ENCODE peak calls at places on chromosome 4, in four cellular contexts. P, O, S and W are unnamed samples. For H3K4me1, the result is how much of the 10 kb centered on the place peaks cover.

GRCh38 chr4:65665951-65666523 is 4.3 kb downstream of the EPHA5 start:
- DNase-seq in P (no peak), O (no peak), S (no peak), W (no peak)

GRCh38 chr4:107120661-107121060 is 84.5 kb upstream of the DKK2 start:
- DNase-seq in P (no peak), O (no peak), S (no peak), W (no peak)

GRCh38 chr4:15781427-15782095 is 3.4 kb downstream of the CD38 start:
- DNase-seq in P (no peak), O (no peak), S (no peak), W (no peak)

GRCh38 chr4:64899563-64899962 is 490.3 kb upstream of the TECRL start:
- DNase-seq in P (no peak), O (no peak), S (no peak), W (no peak)

GRCh38 chr4:122516376-122516775 is 59.9 kb upstream of the IL2 start:
- DNase-seq in P (no peak), O (no peak), S (no peak), W (no peak)

GRCh38 chr4:75189976-75190375 is 257.1 kb downstream of the PARM1 start:
- DNase-seq in P (no peak), O (no peak), S (no peak), W (no peak)

GRCh38 chr4:95548738-95549245 is at the start of gene UNC5C:
- DNase-seq in P (peak), O (no peak), S (peak), W (peak)

GRCh38 chr4:88060431-88060830 is 53.0 kb downstream of the PKD2 start:
- DNase-seq in P (no peak), O (no peak), S (no peak), W (no peak)

GRCh38 chr4:132504438-132504837 is 644.7 kb upstream of the PCDH10 start:
- DNase-seq in P (no peak), O (no peak), S (no peak), W (no peak)

GRCh38 chr4:142236268-142236667 is 599.9 kb downstream of the IL15 start:
- DNase-seq in P (no peak), O (no peak), S (no peak), W (no peak)

GRCh38 chr4:70994069-70994366 is 569 bp downstream of the DCK start:
- DNase-seq in P (peak), O (no peak), S (no peak), W (no peak)

GRCh38 chr4:4829837-4830236 is 29.6 kb upstream of the MSX1 start:
- DNase-seq in P (no peak), O (no peak), S (no peak), W (no peak)

GRCh38 chr4:117941611-117942010 is 92.7 kb upstream of the NDST3 start:
- DNase-seq in P (no peak), O (no peak), S (no peak), W (no peak)

GRCh38 chr4:138875886-138876608 is 139.5 kb upstream of the NOCT start:
- DNase-seq in P (no peak), O (no peak), S (no peak), W (no peak)

GRCh38 chr4:2219233-2219760 is 22.6 kb downstream of the HAUS3 start:
- DNase-seq in P (no peak), O (no peak), S (no peak), W (no peak)

GRCh38 chr4:48557478-48557877 is 67.4 kb downstream of the ZAR1 start:
- DNase-seq in P (no peak), O (no peak), S (no peak), W (no peak)

GRCh38 chr4:73193155-73193554 is 65.4 kb downstream of the ANKRD17 start:
- DNase-seq in P (no peak), O (no peak), S (no peak), W (no peak)

GRCh38 chr4:132059227-132059626 is 1089.9 kb upstream of the PCDH10 start:
- DNase-seq in P (no peak), O (no peak), S (no peak), W (no peak)

GRCh38 chr4:28443786-28444412 is 1583.3 kb downstream of the STIM2 start:
- DNase-seq in P (no peak), O (no peak), S (no peak), W (no peak)

GRCh38 chr4:150257338-150257737 is 179.1 kb downstream of the DCLK2 start:
- DNase-seq in P (peak), O (no peak), S (no peak), W (no peak)

GRCh38 chr4:148112231-148112982 is 329.8 kb downstream of the NR3C2 start:
- DNase-seq in P (no peak), O (no peak), S (no peak), W (no peak)

GRCh38 chr4:38670939-38671593 is 7.1 kb downstream of the KLF3 start:
- DNase-seq in P (peak), O (no peak), S (no peak), W (no peak)

GRCh38 chr4:92251711-92252110 is 52.1 kb upstream of the GRID2 start:
- DNase-seq in P (no peak), O (no peak), S (no peak), W (no peak)

GRCh38 chr4:46878641-46879040 is 30.4 kb downstream of the COX7B2 start:
- DNase-seq in P (no peak), O (no peak), S (no peak), W (no peak)

GRCh38 chr4:81106150-81106549 is 75.6 kb downstream of the BMP3 start:
- DNase-seq in P (no peak), O (no peak), S (no peak), W (no peak)

GRCh38 chr4:52856802-52857201 is 5.3 kb upstream of the RASL11B start:
- DNase-seq in P (no peak), O (no peak), S (no peak), W (no peak)

DNA sequence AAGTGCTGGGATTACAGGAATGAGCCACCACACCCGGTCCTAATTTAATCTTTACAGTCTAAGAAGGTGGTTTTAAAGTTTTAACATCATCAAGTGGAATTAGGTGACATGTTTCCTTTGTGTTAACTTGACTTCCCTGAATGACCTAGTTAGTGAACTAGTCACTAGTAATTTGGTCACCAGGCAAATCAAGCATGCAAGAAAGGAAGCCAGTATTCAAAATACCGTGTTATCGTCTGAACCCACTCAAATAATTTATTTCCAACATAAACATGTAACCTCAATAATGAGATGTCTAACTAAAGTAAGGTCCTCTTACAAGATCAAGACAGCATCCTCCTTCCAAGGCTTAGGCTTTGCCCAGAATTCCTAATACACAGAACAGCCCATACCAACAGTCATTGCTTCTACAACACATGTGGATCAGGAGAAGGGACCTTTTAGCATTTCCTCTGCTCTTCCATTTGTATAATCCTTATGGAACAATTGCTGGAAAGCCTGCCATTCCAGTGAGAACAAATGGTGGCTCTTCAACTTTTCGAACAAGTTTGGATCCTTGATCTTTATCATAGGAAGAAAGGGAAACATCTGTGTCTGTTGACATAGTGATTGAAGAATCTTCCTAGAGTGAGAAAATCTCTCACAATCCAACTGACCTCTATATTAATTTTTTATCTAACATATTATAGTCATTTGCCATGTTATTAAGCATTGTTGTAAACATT is 97.2 kb downstream of the ANXA3 start:
- DNase-seq in P (no peak), O (no peak), S (no peak), W (no peak)
- H3K4me1 ChIP-seq in P (under half), O (under half), S (under half), W (under half)

GRCh38 chr4:77025643-77026321 is 50.0 kb downstream of the CCNI start:
- DNase-seq in P (no peak), O (no peak), S (no peak), W (no peak)

GRCh38 chr4:77022581-77023133 is 53.1 kb downstream of the CCNI start:
- DNase-seq in P (no peak), O (no peak), S (no peak), W (no peak)

GRCh38 chr4:77026322-77026704 is 49.5 kb downstream of the CCNI start:
- DNase-seq in P (no peak), O (no peak), S (no peak), W (no peak)

GRCh38 chr4:77021614-77022089 is 54.1 kb downstream of the CCNI start:
- DNase-seq in P (no peak), O (no peak), S (peak), W (no peak)

GRCh38 chr4:77023920-77024319 is 51.9 kb downstream of the CCNI start:
- DNase-seq in P (no peak), O (no peak), S (no peak), W (no peak)
- H3K4me1 ChIP-seq in P (under half), O (under half), S (under half), W (under half)

GRCh38 chr4:7879127-7879526 is 60.5 kb downstream of the AFAP1 start:
- DNase-seq in P (no peak), O (no peak), S (no peak), W (no peak)

GRCh38 chr4:7876096-7876993 is 63.3 kb downstream of the AFAP1 start:
- DNase-seq in P (no peak), O (peak), S (no peak), W (peak)

GRCh38 chr4:7877131-7877530 is 62.5 kb downstream of the AFAP1 start:
- DNase-seq in P (no peak), O (no peak), S (no peak), W (no peak)

GRCh38 chr4:7880681-7881080 is 59.0 kb downstream of the AFAP1 start:
- DNase-seq in P (no peak), O (no peak), S (no peak), W (no peak)

GRCh38 chr4:7878323-7878722 is 61.3 kb downstream of the AFAP1 start:
- DNase-seq in P (no peak), O (no peak), S (no peak), W (no peak)
- H3K4me1 ChIP-seq in P (under half), O (under half), S (under half), W (under half)

GRCh38 chr4:44070843-44071242 is 377.8 kb downstream of the KCTD8 start:
- DNase-seq in P (no peak), O (no peak), S (no peak), W (no peak)

GRCh38 chr4:44071959-44072955 is 376.4 kb downstream of the KCTD8 start:
- DNase-seq in P (no peak), O (no peak), S (no peak), W (no peak)
- H3K4me1 ChIP-seq in P (under half), O (under half), S (under half), W (under half)

DNA sequence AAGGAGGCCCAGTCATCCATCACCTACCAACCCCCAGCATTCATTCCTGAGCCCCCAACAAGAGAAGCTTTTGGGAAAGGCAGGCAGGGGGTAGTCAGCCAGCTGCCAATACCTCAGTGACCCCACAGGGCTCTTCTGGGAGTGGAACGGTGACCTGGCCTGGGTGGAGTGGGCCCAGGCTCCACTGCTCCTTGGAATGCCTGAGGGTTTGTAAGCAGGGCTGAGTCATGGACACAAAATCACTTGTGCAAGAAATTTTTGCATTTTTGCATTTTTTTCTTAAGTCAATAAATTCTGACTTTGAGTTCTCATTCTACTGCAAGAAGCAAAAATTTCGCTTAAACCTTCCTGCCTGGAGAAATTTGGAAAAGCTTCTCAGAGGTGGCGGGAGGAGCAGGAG is 18.5 kb downstream of the SORCS2 start:
- DNase-seq in P (no peak), O (no peak), S (no peak), W (no peak)
- H3K4me1 ChIP-seq in P (under half), O (under half), S (under half), W (under half)

DNA sequence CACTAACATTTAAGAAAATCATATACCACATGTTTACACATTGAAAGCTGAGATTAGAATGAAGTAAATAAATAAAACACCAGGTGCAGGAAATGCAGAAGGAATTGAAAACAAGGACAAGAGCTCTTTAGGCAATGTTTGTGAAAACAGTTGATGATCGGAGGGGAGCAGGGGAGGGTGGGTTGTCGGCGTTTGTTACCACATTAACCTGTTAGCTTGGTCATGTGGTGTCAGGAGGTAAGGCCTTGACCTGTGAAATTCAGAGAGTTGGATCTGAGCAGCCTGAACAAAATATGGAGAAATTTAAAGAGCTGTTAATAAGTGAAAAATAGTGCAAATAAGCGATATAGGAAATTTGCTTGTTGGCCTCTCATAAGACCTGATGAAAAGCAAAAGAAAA is 759.9 kb downstream of the PDHA2 start:
- DNase-seq in P (no peak), O (no peak), S (no peak), W (no peak)
- H3K4me1 ChIP-seq in P (under half), O (under half), S (under half), W (under half)

GRCh38 chr4:152981278-152981677 is 45.2 kb downstream of the FHDC1 start:
- DNase-seq in P (no peak), O (no peak), S (no peak), W (no peak)
- H3K4me1 ChIP-seq in P (under half), O (under half), S (under half), W (under half)